ENCODE peak calls at places on chromosomes 5 and 9, in seven cellular contexts. G is CD8-positive, alpha-beta T cell; H is K562; K is uterus; E is upper lobe of right lung; S is heart left ventricle; Z is trophoblast cell. O is an unnamed sample.

GRCh38 chr9:70590264-70590646 is 175.8 kb upstream of the KLF9 start:
- DNase-seq in G (no peak), H (no peak), K (no peak), E (no peak), S (no peak), Z (no peak), O (no peak)

GRCh38 chr9:136407911-136408310 is 2.5 kb downstream of the ENTR1 start:
- DNase-seq in G (no peak), H (no peak), K (no peak), E (no peak), S (no peak), Z (no peak), O (no peak)

GRCh38 chr5:15791274-15791673 is 291.3 kb downstream of the FBXL7 start:
- DNase-seq in G (no peak), H (no peak), K (no peak), E (no peak), S (no peak), Z (no peak), O (no peak)

GRCh38 chr5:133715622-133716021 is 103.3 kb upstream of the FSTL4 start:
- DNase-seq in G (no peak), H (no peak), K (no peak), E (no peak), S (no peak), Z (no peak), O (no peak)

GRCh38 chr5:177601577-177602457 is 1.9 kb downstream of the B4GALT7 start:
- DNase-seq in G (no peak), H (no peak), K (no peak), E (peak; percentile 46), S (no peak), Z (no peak), O (no peak)

GRCh38 chr5:100161868-100162267 is 373.3 kb upstream of the FAM174A start:
- DNase-seq in G (no peak), H (no peak), K (no peak), E (no peak), S (no peak), Z (no peak), O (no peak)

GRCh38 chr5:3266861-3267260 is 328.8 kb upstream of the IRX1 start:
- DNase-seq in G (no peak), H (no peak), K (no peak), E (no peak), S (no peak), Z (no peak), O (no peak)

GRCh38 chr9:25716220-25716872 is 38.1 kb upstream of the TUSC1 start:
- DNase-seq in G (no peak), H (no peak), K (no peak), E (no peak), S (no peak), Z (peak; percentile 66), O (no peak)

GRCh38 chr9:88593537-88594185 is 58.7 kb downstream of the NXNL2 start:
- DNase-seq in G (peak; percentile 33), H (peak; percentile 36), K (peak; percentile 64), E (no peak), S (no peak), Z (no peak), O (no peak)

GRCh38 chr9:5586391-5586802 is 42.5 kb upstream of the RIC1 start:
- DNase-seq in G (no peak), H (no peak), K (no peak), E (no peak), S (no peak), Z (peak; percentile 88), O (no peak)

GRCh38 chr5:57953830-57954229 is 471.2 kb upstream of the ACTBL2 start:
- DNase-seq in G (no peak), H (no peak), K (no peak), E (no peak), S (no peak), Z (peak; percentile 25), O (no peak)

DNA sequence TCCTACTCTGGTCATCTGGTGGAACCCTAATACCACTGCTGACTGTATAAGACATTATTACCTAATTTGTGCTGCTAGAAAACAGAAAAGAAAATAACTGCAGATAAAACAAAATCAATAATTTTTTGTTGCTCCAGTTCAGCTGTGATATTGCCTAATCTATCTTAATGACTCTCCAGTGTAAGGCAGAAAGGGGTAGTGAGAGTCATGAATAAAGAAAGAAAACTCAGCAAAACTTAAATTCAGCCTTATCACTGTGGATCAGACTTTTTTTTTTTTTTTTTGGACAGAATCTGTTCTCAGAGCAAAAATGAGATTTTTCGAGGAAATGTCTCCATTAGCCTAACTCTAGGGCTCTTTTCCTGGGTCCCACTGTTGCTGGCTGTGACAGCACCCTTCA is 1.1 kb upstream of the DOCK2 start:
- DNase-seq in G (no peak), H (no peak), K (no peak), E (no peak), S (no peak), Z (no peak), O (no peak)
- H3K4me3 ChIP-seq in G (no peak overlapping the region), H (no peak overlapping the region), K (no peak overlapping the region), E (no peak overlapping the region), S (no peak overlapping the region), Z (no peak overlapping the region), O (no peak overlapping the region)

DNA sequence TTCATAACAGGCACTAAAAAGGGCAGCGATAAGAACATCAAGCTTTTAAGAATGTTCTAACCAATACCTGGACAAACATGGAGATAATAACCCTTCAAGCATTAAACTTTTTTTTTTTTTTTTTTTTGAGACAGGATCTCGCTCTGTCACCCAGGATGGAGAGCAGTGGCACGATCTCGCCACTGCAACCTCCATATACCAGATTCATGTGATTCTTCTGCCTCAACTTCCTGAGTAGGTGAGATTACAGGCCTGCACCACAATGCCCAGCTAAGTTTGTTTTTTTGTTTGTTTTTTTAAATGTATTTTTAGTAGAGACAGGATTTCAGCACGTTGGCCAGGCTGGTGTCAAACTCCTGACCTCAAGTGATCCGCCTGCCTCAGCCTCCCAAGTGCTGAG is 14.7 kb upstream of the ENC1 start:
- DNase-seq in G (no peak), H (no peak), K (no peak), E (no peak), S (no peak), Z (no peak), O (no peak)
- H3K27ac ChIP-seq in G (no peak overlapping the region), H (no peak overlapping the region), K (no peak overlapping the region), E (no peak overlapping the region), S (no peak overlapping the region), Z (no peak overlapping the region), O (no peak overlapping the region)

GRCh38 chr9:91948423-91949292 is 1.4 kb downstream of the ROR2 start:
- DNase-seq in G (no peak), H (peak; percentile 77), K (peak; percentile 74), E (peak; percentile 76), S (no peak), Z (peak; percentile 6), O (peak; percentile 85)
- H3K4me3 ChIP-seq in G (no peak overlapping the region), H (peak overlapping the region; percentile 80), K (peak overlapping the region; percentile 66), E (peak overlapping the region; percentile 51), S (peak overlapping the region; percentile 42), Z (peak overlapping the region; percentile 70), O (peak overlapping the region; percentile 46)

GRCh38 chr9:29753638-29754037 is 2180.4 kb upstream of the C9orf72 start:
- DNase-seq in G (no peak), H (no peak), K (no peak), E (no peak), S (no peak), Z (no peak), O (no peak)

GRCh38 chr9:29751220-29751619 is 2177.9 kb upstream of the C9orf72 start:
- DNase-seq in G (no peak), H (no peak), K (no peak), E (no peak), S (no peak), Z (no peak), O (no peak)

DNA sequence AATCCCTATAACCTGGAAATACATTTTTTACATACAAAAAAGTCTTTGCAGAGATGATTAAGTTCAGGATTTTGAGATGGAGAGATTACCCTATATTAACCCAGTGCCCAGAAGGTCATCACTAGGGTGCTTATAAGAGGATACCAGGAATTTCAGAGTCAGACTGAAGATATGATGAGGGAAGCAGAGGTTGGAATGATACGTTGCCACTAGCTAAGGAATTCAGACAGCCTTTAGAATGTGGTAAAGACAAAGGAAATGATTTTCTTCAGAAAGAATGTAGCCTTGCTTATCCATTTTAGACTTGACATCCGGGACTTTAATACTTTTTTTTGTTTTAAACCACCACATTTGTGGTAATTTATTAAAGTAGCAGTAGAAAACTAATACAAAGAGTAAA is 2176.8 kb upstream of the C9orf72 start:
- DNase-seq in G (no peak), H (no peak), K (no peak), E (no peak), S (no peak), Z (no peak), O (no peak)
- H3K27ac ChIP-seq in G (no peak overlapping the region), H (no peak overlapping the region), K (no peak overlapping the region), E (no peak overlapping the region), S (no peak overlapping the region), Z (no peak overlapping the region), O (no peak overlapping the region)

GRCh38 chr5:138273834-138274188 is 610 bp downstream of the GFRA3 start:
- DNase-seq in G (no peak), H (no peak), K (no peak), E (no peak), S (no peak), Z (no peak), O (no peak)
- H3K4me3 ChIP-seq in G (no peak overlapping the region), H (no peak overlapping the region), K (peak overlapping the region; percentile 27), E (peak overlapping the region; percentile 45), S (no peak overlapping the region), Z (peak overlapping the region; percentile 10), O (no peak overlapping the region)

GRCh38 chr5:76737846-76738245 is 21.9 kb downstream of the F2R start:
- DNase-seq in G (no peak), H (no peak), K (no peak), E (no peak), S (no peak), Z (no peak), O (no peak)

GRCh38 chr5:76736679-76737078 is 20.8 kb downstream of the F2R start:
- DNase-seq in G (no peak), H (no peak), K (no peak), E (no peak), S (no peak), Z (no peak), O (no peak)

GRCh38 chr5:76735762-76736545 is 20.0 kb downstream of the F2R start:
- DNase-seq in G (no peak), H (no peak), K (no peak), E (no peak), S (no peak), Z (no peak), O (no peak)

GRCh38 chr5:76733049-76733417 is 17.1 kb downstream of the F2R start:
- DNase-seq in G (peak; percentile 78), H (no peak), K (no peak), E (no peak), S (no peak), Z (no peak), O (no peak)

GRCh38 chr5:76737131-76737556 is 21.2 kb downstream of the F2R start:
- DNase-seq in G (no peak), H (no peak), K (no peak), E (no peak), S (no peak), Z (no peak), O (no peak)
- H3K27ac ChIP-seq in G (no peak overlapping the region), H (peak overlapping the region; percentile 24), K (no peak overlapping the region), E (no peak overlapping the region), S (peak overlapping the region; percentile 51), Z (no peak overlapping the region), O (no peak overlapping the region)